ENCODE peak calls at places on chromosomes 12 and 14, in six cellular contexts. One of them, this sample, is unnamed.

GRCh38 chr12:87163122-87163521 is 866.1 kb downstream of the C12orf50 start:
- DNase-seq in HTR-8/SVneo: no peak
- DNase-seq in fibroblast of gingiva: no peak
- DNase-seq in stimulated activated CD4-positive, alpha-beta T cell treated with anti-CD3 and anti-CD28 coated beads, Interleukin-12 subunit alpha, Interleukin-12 subunit beta, amount 100 ng/mL, for 24 hours: no peak
- DNase-seq in effector memory CD8-positive, alpha-beta T cell: no peak
- DNase-seq in esophagus muscularis mucosa: no peak
- DNase-seq in this sample: no peak

GRCh38 chr12:112087055-112087850 is 21.3 kb downstream of the NAA25 start:
- DNase-seq in HTR-8/SVneo: no peak
- DNase-seq in fibroblast of gingiva: no peak
- DNase-seq in stimulated activated CD4-positive, alpha-beta T cell treated with anti-CD3 and anti-CD28 coated beads, Interleukin-12 subunit alpha, Interleukin-12 subunit beta, amount 100 ng/mL, for 24 hours: no peak
- DNase-seq in effector memory CD8-positive, alpha-beta T cell: no peak
- DNase-seq in esophagus muscularis mucosa: no peak
- DNase-seq in this sample: no peak

GRCh38 chr12:124507188-124508109 is 60.0 kb downstream of the NCOR2 start:
- DNase-seq in HTR-8/SVneo: no peak
- DNase-seq in fibroblast of gingiva: peak; percentile 61
- DNase-seq in stimulated activated CD4-positive, alpha-beta T cell treated with anti-CD3 and anti-CD28 coated beads, Interleukin-12 subunit alpha, Interleukin-12 subunit beta, amount 100 ng/mL, for 24 hours: no peak
- DNase-seq in effector memory CD8-positive, alpha-beta T cell: no peak
- DNase-seq in esophagus muscularis mucosa: no peak
- DNase-seq in this sample: no peak

GRCh38 chr14:68284333-68284732 is 464.8 kb downstream of the RAD51B start:
- DNase-seq in HTR-8/SVneo: no peak
- DNase-seq in fibroblast of gingiva: peak; percentile 11
- DNase-seq in stimulated activated CD4-positive, alpha-beta T cell treated with anti-CD3 and anti-CD28 coated beads, Interleukin-12 subunit alpha, Interleukin-12 subunit beta, amount 100 ng/mL, for 24 hours: no peak
- DNase-seq in effector memory CD8-positive, alpha-beta T cell: no peak
- DNase-seq in esophagus muscularis mucosa: no peak
- DNase-seq in this sample: no peak

GRCh38 chr12:71142046-71142445 is 15.8 kb downstream of the TSPAN8 start:
- DNase-seq in HTR-8/SVneo: no peak
- DNase-seq in fibroblast of gingiva: peak; percentile 35
- DNase-seq in stimulated activated CD4-positive, alpha-beta T cell treated with anti-CD3 and anti-CD28 coated beads, Interleukin-12 subunit alpha, Interleukin-12 subunit beta, amount 100 ng/mL, for 24 hours: no peak
- DNase-seq in effector memory CD8-positive, alpha-beta T cell: no peak
- DNase-seq in esophagus muscularis mucosa: no peak
- DNase-seq in this sample: no peak

GRCh38 chr12:19710811-19711793 is 271.8 kb downstream of the AEBP2 start:
- DNase-seq in HTR-8/SVneo: no peak
- DNase-seq in fibroblast of gingiva: no peak
- DNase-seq in stimulated activated CD4-positive, alpha-beta T cell treated with anti-CD3 and anti-CD28 coated beads, Interleukin-12 subunit alpha, Interleukin-12 subunit beta, amount 100 ng/mL, for 24 hours: no peak
- DNase-seq in effector memory CD8-positive, alpha-beta T cell: no peak
- DNase-seq in esophagus muscularis mucosa: no peak
- DNase-seq in this sample: no peak

GRCh38 chr12:132503611-132504204 is 13.8 kb downstream of the FBRSL1 start:
- DNase-seq in HTR-8/SVneo: no peak
- DNase-seq in fibroblast of gingiva: no peak
- DNase-seq in stimulated activated CD4-positive, alpha-beta T cell treated with anti-CD3 and anti-CD28 coated beads, Interleukin-12 subunit alpha, Interleukin-12 subunit beta, amount 100 ng/mL, for 24 hours: no peak
- DNase-seq in effector memory CD8-positive, alpha-beta T cell: no peak
- DNase-seq in esophagus muscularis mucosa: no peak
- DNase-seq in this sample: no peak

GRCh38 chr12:46518729-46519128 is 146.2 kb upstream of the SLC38A2 start:
- DNase-seq in HTR-8/SVneo: no peak
- DNase-seq in fibroblast of gingiva: peak; percentile 60
- DNase-seq in stimulated activated CD4-positive, alpha-beta T cell treated with anti-CD3 and anti-CD28 coated beads, Interleukin-12 subunit alpha, Interleukin-12 subunit beta, amount 100 ng/mL, for 24 hours: no peak
- DNase-seq in effector memory CD8-positive, alpha-beta T cell: no peak
- DNase-seq in esophagus muscularis mucosa: no peak
- DNase-seq in this sample: no peak

GRCh38 chr14:92693998-92694780 is 54.2 kb downstream of the LGMN start:
- DNase-seq in HTR-8/SVneo: no peak
- DNase-seq in fibroblast of gingiva: no peak
- DNase-seq in stimulated activated CD4-positive, alpha-beta T cell treated with anti-CD3 and anti-CD28 coated beads, Interleukin-12 subunit alpha, Interleukin-12 subunit beta, amount 100 ng/mL, for 24 hours: no peak
- DNase-seq in effector memory CD8-positive, alpha-beta T cell: no peak
- DNase-seq in esophagus muscularis mucosa: no peak
- DNase-seq in this sample: no peak

GRCh38 chr12:70576341-70577282 is 60.6 kb downstream of the PTPRB start:
- DNase-seq in HTR-8/SVneo: peak; percentile 50
- DNase-seq in fibroblast of gingiva: peak; percentile 72
- DNase-seq in stimulated activated CD4-positive, alpha-beta T cell treated with anti-CD3 and anti-CD28 coated beads, Interleukin-12 subunit alpha, Interleukin-12 subunit beta, amount 100 ng/mL, for 24 hours: no peak
- DNase-seq in effector memory CD8-positive, alpha-beta T cell: no peak
- DNase-seq in esophagus muscularis mucosa: no peak
- DNase-seq in this sample: no peak

GRCh38 chr14:103522028-103522581 is 525 bp downstream of the CKB start:
- DNase-seq in HTR-8/SVneo: no peak
- DNase-seq in fibroblast of gingiva: no peak
- DNase-seq in stimulated activated CD4-positive, alpha-beta T cell treated with anti-CD3 and anti-CD28 coated beads, Interleukin-12 subunit alpha, Interleukin-12 subunit beta, amount 100 ng/mL, for 24 hours: no peak
- DNase-seq in effector memory CD8-positive, alpha-beta T cell: no peak
- DNase-seq in esophagus muscularis mucosa: no peak
- DNase-seq in this sample: peak; percentile 76

GRCh38 chr12:25518512-25518911 is 34.6 kb downstream of the LMNTD1 start:
- DNase-seq in HTR-8/SVneo: no peak
- DNase-seq in fibroblast of gingiva: peak; percentile 53
- DNase-seq in stimulated activated CD4-positive, alpha-beta T cell treated with anti-CD3 and anti-CD28 coated beads, Interleukin-12 subunit alpha, Interleukin-12 subunit beta, amount 100 ng/mL, for 24 hours: no peak
- DNase-seq in effector memory CD8-positive, alpha-beta T cell: no peak
- DNase-seq in esophagus muscularis mucosa: no peak
- DNase-seq in this sample: no peak

GRCh38 chr14:27367345-27367744 is 769.5 kb upstream of the NOVA1 start:
- DNase-seq in HTR-8/SVneo: no peak
- DNase-seq in fibroblast of gingiva: no peak
- DNase-seq in stimulated activated CD4-positive, alpha-beta T cell treated with anti-CD3 and anti-CD28 coated beads, Interleukin-12 subunit alpha, Interleukin-12 subunit beta, amount 100 ng/mL, for 24 hours: no peak
- DNase-seq in effector memory CD8-positive, alpha-beta T cell: no peak
- DNase-seq in esophagus muscularis mucosa: no peak
- DNase-seq in this sample: no peak

GRCh38 chr14:99733551-99734405 is 49.7 kb downstream of the CYP46A1 start:
- DNase-seq in HTR-8/SVneo: no peak
- DNase-seq in fibroblast of gingiva: no peak
- DNase-seq in stimulated activated CD4-positive, alpha-beta T cell treated with anti-CD3 and anti-CD28 coated beads, Interleukin-12 subunit alpha, Interleukin-12 subunit beta, amount 100 ng/mL, for 24 hours: no peak
- DNase-seq in effector memory CD8-positive, alpha-beta T cell: no peak
- DNase-seq in esophagus muscularis mucosa: no peak
- DNase-seq in this sample: peak; percentile 21

GRCh38 chr14:77265561-77266335 is 5.3 kb downstream of the NGB start:
- DNase-seq in HTR-8/SVneo: no peak
- DNase-seq in fibroblast of gingiva: no peak
- DNase-seq in stimulated activated CD4-positive, alpha-beta T cell treated with anti-CD3 and anti-CD28 coated beads, Interleukin-12 subunit alpha, Interleukin-12 subunit beta, amount 100 ng/mL, for 24 hours: no peak
- DNase-seq in effector memory CD8-positive, alpha-beta T cell: no peak
- DNase-seq in esophagus muscularis mucosa: no peak
- DNase-seq in this sample: no peak

GRCh38 chr12:72673853-72674252 is 401.7 kb downstream of the TRHDE start:
- DNase-seq in HTR-8/SVneo: no peak
- DNase-seq in fibroblast of gingiva: no peak
- DNase-seq in stimulated activated CD4-positive, alpha-beta T cell treated with anti-CD3 and anti-CD28 coated beads, Interleukin-12 subunit alpha, Interleukin-12 subunit beta, amount 100 ng/mL, for 24 hours: no peak
- DNase-seq in effector memory CD8-positive, alpha-beta T cell: no peak
- DNase-seq in esophagus muscularis mucosa: no peak
- DNase-seq in this sample: no peak

GRCh38 chr14:52876311-52876710 is 74.5 kb downstream of the FERMT2 start:
- DNase-seq in HTR-8/SVneo: no peak
- DNase-seq in fibroblast of gingiva: peak; percentile 63
- DNase-seq in stimulated activated CD4-positive, alpha-beta T cell treated with anti-CD3 and anti-CD28 coated beads, Interleukin-12 subunit alpha, Interleukin-12 subunit beta, amount 100 ng/mL, for 24 hours: no peak
- DNase-seq in effector memory CD8-positive, alpha-beta T cell: no peak
- DNase-seq in esophagus muscularis mucosa: no peak
- DNase-seq in this sample: no peak

GRCh38 chr14:60621386-60621785 is 27.9 kb downstream of the SIX1 start:
- DNase-seq in HTR-8/SVneo: no peak
- DNase-seq in fibroblast of gingiva: no peak
- DNase-seq in stimulated activated CD4-positive, alpha-beta T cell treated with anti-CD3 and anti-CD28 coated beads, Interleukin-12 subunit alpha, Interleukin-12 subunit beta, amount 100 ng/mL, for 24 hours: no peak
- DNase-seq in effector memory CD8-positive, alpha-beta T cell: no peak
- DNase-seq in esophagus muscularis mucosa: no peak
- DNase-seq in this sample: no peak

GRCh38 chr12:50862316-50862715 is 19.6 kb downstream of the TMPRSS12 start:
- DNase-seq in HTR-8/SVneo: peak; percentile 53
- DNase-seq in fibroblast of gingiva: peak; percentile 60
- DNase-seq in stimulated activated CD4-positive, alpha-beta T cell treated with anti-CD3 and anti-CD28 coated beads, Interleukin-12 subunit alpha, Interleukin-12 subunit beta, amount 100 ng/mL, for 24 hours: no peak
- DNase-seq in effector memory CD8-positive, alpha-beta T cell: no peak
- DNase-seq in esophagus muscularis mucosa: no peak
- DNase-seq in this sample: no peak

GRCh38 chr12:29611906-29612305 is 114.4 kb upstream of the OVCH1 start:
- DNase-seq in HTR-8/SVneo: no peak
- DNase-seq in fibroblast of gingiva: peak; percentile 95
- DNase-seq in stimulated activated CD4-positive, alpha-beta T cell treated with anti-CD3 and anti-CD28 coated beads, Interleukin-12 subunit alpha, Interleukin-12 subunit beta, amount 100 ng/mL, for 24 hours: no peak
- DNase-seq in effector memory CD8-positive, alpha-beta T cell: no peak
- DNase-seq in esophagus muscularis mucosa: no peak
- DNase-seq in this sample: no peak

GRCh38 chr12:6952121-6952859 is 1.1 kb downstream of the PTPN6 start:
- DNase-seq in HTR-8/SVneo: no peak
- DNase-seq in fibroblast of gingiva: no peak
- DNase-seq in stimulated activated CD4-positive, alpha-beta T cell treated with anti-CD3 and anti-CD28 coated beads, Interleukin-12 subunit alpha, Interleukin-12 subunit beta, amount 100 ng/mL, for 24 hours: no peak
- DNase-seq in effector memory CD8-positive, alpha-beta T cell: no peak
- DNase-seq in esophagus muscularis mucosa: no peak
- DNase-seq in this sample: no peak

GRCh38 chr12:68349083-68349700 is 17.0 kb upstream of the MDM1 start:
- DNase-seq in HTR-8/SVneo: no peak
- DNase-seq in fibroblast of gingiva: no peak
- DNase-seq in stimulated activated CD4-positive, alpha-beta T cell treated with anti-CD3 and anti-CD28 coated beads, Interleukin-12 subunit alpha, Interleukin-12 subunit beta, amount 100 ng/mL, for 24 hours: no peak
- DNase-seq in effector memory CD8-positive, alpha-beta T cell: no peak
- DNase-seq in esophagus muscularis mucosa: peak; percentile 12
- DNase-seq in this sample: no peak

GRCh38 chr12:6058481-6059161 is 65.8 kb downstream of the VWF start:
- DNase-seq in HTR-8/SVneo: no peak
- DNase-seq in fibroblast of gingiva: no peak
- DNase-seq in stimulated activated CD4-positive, alpha-beta T cell treated with anti-CD3 and anti-CD28 coated beads, Interleukin-12 subunit alpha, Interleukin-12 subunit beta, amount 100 ng/mL, for 24 hours: no peak
- DNase-seq in effector memory CD8-positive, alpha-beta T cell: no peak
- DNase-seq in esophagus muscularis mucosa: no peak
- DNase-seq in this sample: no peak

GRCh38 chr14:35257809-35258208 is 34.4 kb upstream of the PSMA6 start:
- DNase-seq in HTR-8/SVneo: no peak
- DNase-seq in fibroblast of gingiva: no peak
- DNase-seq in stimulated activated CD4-positive, alpha-beta T cell treated with anti-CD3 and anti-CD28 coated beads, Interleukin-12 subunit alpha, Interleukin-12 subunit beta, amount 100 ng/mL, for 24 hours: no peak
- DNase-seq in effector memory CD8-positive, alpha-beta T cell: no peak
- DNase-seq in esophagus muscularis mucosa: no peak
- DNase-seq in this sample: no peak

GRCh38 chr14:76133103-76133502 is 18.6 kb upstream of the GPATCH2L start:
- DNase-seq in HTR-8/SVneo: peak; percentile 67
- DNase-seq in fibroblast of gingiva: no peak
- DNase-seq in stimulated activated CD4-positive, alpha-beta T cell treated with anti-CD3 and anti-CD28 coated beads, Interleukin-12 subunit alpha, Interleukin-12 subunit beta, amount 100 ng/mL, for 24 hours: no peak
- DNase-seq in effector memory CD8-positive, alpha-beta T cell: no peak
- DNase-seq in esophagus muscularis mucosa: no peak
- DNase-seq in this sample: no peak

GRCh38 chr12:54134850-54135249 is 53.9 kb downstream of the SMUG1 start:
- DNase-seq in HTR-8/SVneo: no peak
- DNase-seq in fibroblast of gingiva: no peak
- DNase-seq in stimulated activated CD4-positive, alpha-beta T cell treated with anti-CD3 and anti-CD28 coated beads, Interleukin-12 subunit alpha, Interleukin-12 subunit beta, amount 100 ng/mL, for 24 hours: no peak
- DNase-seq in effector memory CD8-positive, alpha-beta T cell: no peak
- DNase-seq in esophagus muscularis mucosa: no peak
- DNase-seq in this sample: no peak

GRCh38 chr12:63952980-63953379 is 108.5 kb downstream of the SRGAP1 start:
- DNase-seq in HTR-8/SVneo: no peak
- DNase-seq in fibroblast of gingiva: no peak
- DNase-seq in stimulated activated CD4-positive, alpha-beta T cell treated with anti-CD3 and anti-CD28 coated beads, Interleukin-12 subunit alpha, Interleukin-12 subunit beta, amount 100 ng/mL, for 24 hours: no peak
- DNase-seq in effector memory CD8-positive, alpha-beta T cell: no peak
- DNase-seq in esophagus muscularis mucosa: no peak
- DNase-seq in this sample: no peak

GRCh38 chr12:3040663-3041544 is 36.3 kb upstream of the TSPAN9 start:
- DNase-seq in HTR-8/SVneo: no peak
- DNase-seq in fibroblast of gingiva: no peak
- DNase-seq in stimulated activated CD4-positive, alpha-beta T cell treated with anti-CD3 and anti-CD28 coated beads, Interleukin-12 subunit alpha, Interleukin-12 subunit beta, amount 100 ng/mL, for 24 hours: no peak
- DNase-seq in effector memory CD8-positive, alpha-beta T cell: no peak
- DNase-seq in esophagus muscularis mucosa: no peak
- DNase-seq in this sample: no peak

GRCh38 chr12:31896514-31897039 is 62.6 kb upstream of the RESF1 start:
- DNase-seq in HTR-8/SVneo: no peak
- DNase-seq in fibroblast of gingiva: no peak
- DNase-seq in stimulated activated CD4-positive, alpha-beta T cell treated with anti-CD3 and anti-CD28 coated beads, Interleukin-12 subunit alpha, Interleukin-12 subunit beta, amount 100 ng/mL, for 24 hours: peak; percentile 71
- DNase-seq in effector memory CD8-positive, alpha-beta T cell: peak; percentile 87
- DNase-seq in esophagus muscularis mucosa: no peak
- DNase-seq in this sample: no peak

GRCh38 chr14:22766457-22767322 is at the start of gene OXA1L:
- DNase-seq in HTR-8/SVneo: peak; percentile 85
- DNase-seq in fibroblast of gingiva: peak; percentile 96
- DNase-seq in stimulated activated CD4-positive, alpha-beta T cell treated with anti-CD3 and anti-CD28 coated beads, Interleukin-12 subunit alpha, Interleukin-12 subunit beta, amount 100 ng/mL, for 24 hours: peak; percentile 86
- DNase-seq in effector memory CD8-positive, alpha-beta T cell: peak; percentile 96
- DNase-seq in esophagus muscularis mucosa: peak; percentile 99
- DNase-seq in this sample: peak; percentile 49

GRCh38 chr12:105076098-105076497 is 8.2 kb downstream of the ALDH1L2 start:
- DNase-seq in HTR-8/SVneo: no peak
- DNase-seq in fibroblast of gingiva: peak; percentile 85
- DNase-seq in stimulated activated CD4-positive, alpha-beta T cell treated with anti-CD3 and anti-CD28 coated beads, Interleukin-12 subunit alpha, Interleukin-12 subunit beta, amount 100 ng/mL, for 24 hours: no peak
- DNase-seq in effector memory CD8-positive, alpha-beta T cell: no peak
- DNase-seq in esophagus muscularis mucosa: no peak
- DNase-seq in this sample: no peak

GRCh38 chr12:124940393-124941169 is 26.1 kb upstream of the UBC start:
- DNase-seq in HTR-8/SVneo: peak; percentile 92
- DNase-seq in fibroblast of gingiva: peak; percentile 86
- DNase-seq in stimulated activated CD4-positive, alpha-beta T cell treated with anti-CD3 and anti-CD28 coated beads, Interleukin-12 subunit alpha, Interleukin-12 subunit beta, amount 100 ng/mL, for 24 hours: peak; percentile 72
- DNase-seq in effector memory CD8-positive, alpha-beta T cell: peak; percentile 70
- DNase-seq in esophagus muscularis mucosa: peak; percentile 98
- DNase-seq in this sample: no peak

GRCh38 chr12:51128905-51129304 is 44.0 kb downstream of the TFCP2 start:
- DNase-seq in HTR-8/SVneo: no peak
- DNase-seq in fibroblast of gingiva: peak; percentile 56
- DNase-seq in stimulated activated CD4-positive, alpha-beta T cell treated with anti-CD3 and anti-CD28 coated beads, Interleukin-12 subunit alpha, Interleukin-12 subunit beta, amount 100 ng/mL, for 24 hours: no peak
- DNase-seq in effector memory CD8-positive, alpha-beta T cell: no peak
- DNase-seq in esophagus muscularis mucosa: no peak
- DNase-seq in this sample: no peak

GRCh38 chr14:56666294-56666693 is 86.7 kb downstream of the TMEM260 start:
- DNase-seq in HTR-8/SVneo: no peak
- DNase-seq in fibroblast of gingiva: no peak
- DNase-seq in stimulated activated CD4-positive, alpha-beta T cell treated with anti-CD3 and anti-CD28 coated beads, Interleukin-12 subunit alpha, Interleukin-12 subunit beta, amount 100 ng/mL, for 24 hours: no peak
- DNase-seq in effector memory CD8-positive, alpha-beta T cell: no peak
- DNase-seq in esophagus muscularis mucosa: peak; percentile 26
- DNase-seq in this sample: no peak

GRCh38 chr12:31245822-31246469 is 80.0 kb downstream of the SINHCAF start:
- DNase-seq in HTR-8/SVneo: no peak
- DNase-seq in fibroblast of gingiva: no peak
- DNase-seq in stimulated activated CD4-positive, alpha-beta T cell treated with anti-CD3 and anti-CD28 coated beads, Interleukin-12 subunit alpha, Interleukin-12 subunit beta, amount 100 ng/mL, for 24 hours: no peak
- DNase-seq in effector memory CD8-positive, alpha-beta T cell: no peak
- DNase-seq in esophagus muscularis mucosa: peak; percentile 62
- DNase-seq in this sample: peak; percentile 44

GRCh38 chr14:96380735-96381134 is 11.2 kb upstream of the AK7 start:
- DNase-seq in HTR-8/SVneo: no peak
- DNase-seq in fibroblast of gingiva: no peak
- DNase-seq in stimulated activated CD4-positive, alpha-beta T cell treated with anti-CD3 and anti-CD28 coated beads, Interleukin-12 subunit alpha, Interleukin-12 subunit beta, amount 100 ng/mL, for 24 hours: no peak
- DNase-seq in effector memory CD8-positive, alpha-beta T cell: no peak
- DNase-seq in esophagus muscularis mucosa: peak; percentile 64
- DNase-seq in this sample: no peak

GRCh38 chr12:3732901-3733300 is 20.0 kb downstream of the CRACR2A start:
- DNase-seq in HTR-8/SVneo: no peak
- DNase-seq in fibroblast of gingiva: no peak
- DNase-seq in stimulated activated CD4-positive, alpha-beta T cell treated with anti-CD3 and anti-CD28 coated beads, Interleukin-12 subunit alpha, Interleukin-12 subunit beta, amount 100 ng/mL, for 24 hours: no peak
- DNase-seq in effector memory CD8-positive, alpha-beta T cell: no peak
- DNase-seq in esophagus muscularis mucosa: no peak
- DNase-seq in this sample: no peak

GRCh38 chr12:57157588-57158173 is 10.3 kb upstream of the LRP1-AS start:
- DNase-seq in HTR-8/SVneo: no peak
- DNase-seq in fibroblast of gingiva: no peak
- DNase-seq in stimulated activated CD4-positive, alpha-beta T cell treated with anti-CD3 and anti-CD28 coated beads, Interleukin-12 subunit alpha, Interleukin-12 subunit beta, amount 100 ng/mL, for 24 hours: no peak
- DNase-seq in effector memory CD8-positive, alpha-beta T cell: no peak
- DNase-seq in esophagus muscularis mucosa: no peak
- DNase-seq in this sample: no peak

GRCh38 chr12:87227157-87227556 is 802.0 kb downstream of the C12orf50 start:
- DNase-seq in HTR-8/SVneo: no peak
- DNase-seq in fibroblast of gingiva: no peak
- DNase-seq in stimulated activated CD4-positive, alpha-beta T cell treated with anti-CD3 and anti-CD28 coated beads, Interleukin-12 subunit alpha, Interleukin-12 subunit beta, amount 100 ng/mL, for 24 hours: no peak
- DNase-seq in effector memory CD8-positive, alpha-beta T cell: no peak
- DNase-seq in esophagus muscularis mucosa: no peak
- DNase-seq in this sample: no peak

GRCh38 chr14:67821121-67821520 is 1.5 kb downstream of the RAD51B start:
- DNase-seq in HTR-8/SVneo: no peak
- DNase-seq in fibroblast of gingiva: no peak
- DNase-seq in stimulated activated CD4-positive, alpha-beta T cell treated with anti-CD3 and anti-CD28 coated beads, Interleukin-12 subunit alpha, Interleukin-12 subunit beta, amount 100 ng/mL, for 24 hours: no peak
- DNase-seq in effector memory CD8-positive, alpha-beta T cell: no peak
- DNase-seq in esophagus muscularis mucosa: no peak
- DNase-seq in this sample: no peak